ENCODE peak calls at places on chromosomes 5 and 9, in seven cellular contexts. One of them, this sample, is unnamed.

GRCh38 chr5:172274951-172275753 is 8.4 kb downstream of the UBTD2 start:
- DNase-seq in EL: peak; percentile 21
- DNase-seq in nucleus accumbens: no peak
- DNase-seq in stimulated activated CD4-positive, alpha-beta T cell treated with anti-CD3 and anti-CD28 coated beads, Interleukin-4, amount 100 ng/mL, for 24 hours: peak; percentile 83
- DNase-seq in AG09309: no peak
- DNase-seq in fibroblast of lung: no peak
- DNase-seq in CD4-positive, alpha-beta memory T cell: peak; percentile 21
- DNase-seq in this sample: peak; percentile 39

GRCh38 chr5:113214606-113215323 is 220.0 kb downstream of the TSSK1B start:
- DNase-seq in EL: no peak
- DNase-seq in nucleus accumbens: no peak
- DNase-seq in stimulated activated CD4-positive, alpha-beta T cell treated with anti-CD3 and anti-CD28 coated beads, Interleukin-4, amount 100 ng/mL, for 24 hours: no peak
- DNase-seq in AG09309: no peak
- DNase-seq in fibroblast of lung: no peak
- DNase-seq in CD4-positive, alpha-beta memory T cell: no peak
- DNase-seq in this sample: no peak

GRCh38 chr5:9156282-9156681 is 389.6 kb downstream of the SEMA5A start:
- DNase-seq in EL: peak; percentile 79
- DNase-seq in nucleus accumbens: no peak
- DNase-seq in stimulated activated CD4-positive, alpha-beta T cell treated with anti-CD3 and anti-CD28 coated beads, Interleukin-4, amount 100 ng/mL, for 24 hours: no peak
- DNase-seq in AG09309: peak; percentile 54
- DNase-seq in fibroblast of lung: peak; percentile 72
- DNase-seq in CD4-positive, alpha-beta memory T cell: no peak
- DNase-seq in this sample: no peak

GRCh38 chr5:97098864-97099454 is 43.5 kb downstream of the LIX1 start:
- DNase-seq in EL: peak; percentile 5
- DNase-seq in nucleus accumbens: no peak
- DNase-seq in stimulated activated CD4-positive, alpha-beta T cell treated with anti-CD3 and anti-CD28 coated beads, Interleukin-4, amount 100 ng/mL, for 24 hours: no peak
- DNase-seq in AG09309: no peak
- DNase-seq in fibroblast of lung: no peak
- DNase-seq in CD4-positive, alpha-beta memory T cell: no peak
- DNase-seq in this sample: no peak

GRCh38 chr9:16726718-16727451 is 143.6 kb downstream of the BNC2 start:
- DNase-seq in EL: peak; percentile 90
- DNase-seq in nucleus accumbens: peak; percentile 23
- DNase-seq in stimulated activated CD4-positive, alpha-beta T cell treated with anti-CD3 and anti-CD28 coated beads, Interleukin-4, amount 100 ng/mL, for 24 hours: no peak
- DNase-seq in AG09309: peak; percentile 64
- DNase-seq in fibroblast of lung: peak; percentile 91
- DNase-seq in CD4-positive, alpha-beta memory T cell: no peak
- DNase-seq in this sample: no peak

GRCh38 chr5:15254607-15255006 is 245.4 kb upstream of the FBXL7 start:
- DNase-seq in EL: no peak
- DNase-seq in nucleus accumbens: no peak
- DNase-seq in stimulated activated CD4-positive, alpha-beta T cell treated with anti-CD3 and anti-CD28 coated beads, Interleukin-4, amount 100 ng/mL, for 24 hours: no peak
- DNase-seq in AG09309: peak; percentile 16
- DNase-seq in fibroblast of lung: peak; percentile 55
- DNase-seq in CD4-positive, alpha-beta memory T cell: no peak
- DNase-seq in this sample: no peak

GRCh38 chr5:134436523-134437339 is 25.1 kb upstream of the CDKN2AIPNL start:
- DNase-seq in EL: peak; percentile 89
- DNase-seq in nucleus accumbens: no peak
- DNase-seq in stimulated activated CD4-positive, alpha-beta T cell treated with anti-CD3 and anti-CD28 coated beads, Interleukin-4, amount 100 ng/mL, for 24 hours: peak; percentile 37
- DNase-seq in AG09309: peak; percentile 84
- DNase-seq in fibroblast of lung: peak; percentile 85
- DNase-seq in CD4-positive, alpha-beta memory T cell: peak; percentile 62
- DNase-seq in this sample: peak; percentile 76

GRCh38 chr5:55597014-55597981 is 62.5 kb upstream of the PLPP1 start:
- DNase-seq in EL: peak; percentile 83
- DNase-seq in nucleus accumbens: no peak
- DNase-seq in stimulated activated CD4-positive, alpha-beta T cell treated with anti-CD3 and anti-CD28 coated beads, Interleukin-4, amount 100 ng/mL, for 24 hours: no peak
- DNase-seq in AG09309: no peak
- DNase-seq in fibroblast of lung: peak; percentile 78
- DNase-seq in CD4-positive, alpha-beta memory T cell: no peak
- DNase-seq in this sample: no peak

GRCh38 chr5:964821-965220 is 43.8 kb upstream of the NKD2 start:
- DNase-seq in EL: no peak
- DNase-seq in nucleus accumbens: no peak
- DNase-seq in stimulated activated CD4-positive, alpha-beta T cell treated with anti-CD3 and anti-CD28 coated beads, Interleukin-4, amount 100 ng/mL, for 24 hours: no peak
- DNase-seq in AG09309: no peak
- DNase-seq in fibroblast of lung: no peak
- DNase-seq in CD4-positive, alpha-beta memory T cell: no peak
- DNase-seq in this sample: no peak

GRCh38 chr5:111930905-111931461 is 174.0 kb upstream of the NREP start:
- DNase-seq in EL: peak; percentile 82
- DNase-seq in nucleus accumbens: no peak
- DNase-seq in stimulated activated CD4-positive, alpha-beta T cell treated with anti-CD3 and anti-CD28 coated beads, Interleukin-4, amount 100 ng/mL, for 24 hours: no peak
- DNase-seq in AG09309: peak; percentile 40
- DNase-seq in fibroblast of lung: no peak
- DNase-seq in CD4-positive, alpha-beta memory T cell: no peak
- DNase-seq in this sample: no peak

GRCh38 chr5:173677125-173677672 is 60.7 kb upstream of the BOD1 start:
- DNase-seq in EL: no peak
- DNase-seq in nucleus accumbens: no peak
- DNase-seq in stimulated activated CD4-positive, alpha-beta T cell treated with anti-CD3 and anti-CD28 coated beads, Interleukin-4, amount 100 ng/mL, for 24 hours: no peak
- DNase-seq in AG09309: no peak
- DNase-seq in fibroblast of lung: no peak
- DNase-seq in CD4-positive, alpha-beta memory T cell: no peak
- DNase-seq in this sample: no peak

GRCh38 chr5:137292461-137293025 is 206.6 kb downstream of the SPOCK1 start:
- DNase-seq in EL: no peak
- DNase-seq in nucleus accumbens: no peak
- DNase-seq in stimulated activated CD4-positive, alpha-beta T cell treated with anti-CD3 and anti-CD28 coated beads, Interleukin-4, amount 100 ng/mL, for 24 hours: no peak
- DNase-seq in AG09309: no peak
- DNase-seq in fibroblast of lung: no peak
- DNase-seq in CD4-positive, alpha-beta memory T cell: no peak
- DNase-seq in this sample: no peak

GRCh38 chr5:76351577-76351976 is 51.5 kb upstream of the IQGAP2 start:
- DNase-seq in EL: no peak
- DNase-seq in nucleus accumbens: no peak
- DNase-seq in stimulated activated CD4-positive, alpha-beta T cell treated with anti-CD3 and anti-CD28 coated beads, Interleukin-4, amount 100 ng/mL, for 24 hours: no peak
- DNase-seq in AG09309: no peak
- DNase-seq in fibroblast of lung: no peak
- DNase-seq in CD4-positive, alpha-beta memory T cell: no peak
- DNase-seq in this sample: no peak

GRCh38 chr9:98732801-98733200 is 24.1 kb upstream of the GABBR2 start:
- DNase-seq in EL: no peak
- DNase-seq in nucleus accumbens: no peak
- DNase-seq in stimulated activated CD4-positive, alpha-beta T cell treated with anti-CD3 and anti-CD28 coated beads, Interleukin-4, amount 100 ng/mL, for 24 hours: no peak
- DNase-seq in AG09309: no peak
- DNase-seq in fibroblast of lung: no peak
- DNase-seq in CD4-positive, alpha-beta memory T cell: no peak
- DNase-seq in this sample: no peak

GRCh38 chr9:134600836-134601638 is 40.6 kb upstream of the COL5A1 start:
- DNase-seq in EL: no peak
- DNase-seq in nucleus accumbens: no peak
- DNase-seq in stimulated activated CD4-positive, alpha-beta T cell treated with anti-CD3 and anti-CD28 coated beads, Interleukin-4, amount 100 ng/mL, for 24 hours: no peak
- DNase-seq in AG09309: no peak
- DNase-seq in fibroblast of lung: no peak
- DNase-seq in CD4-positive, alpha-beta memory T cell: no peak
- DNase-seq in this sample: no peak

GRCh38 chr5:159549046-159549445 is 218.8 kb upstream of the IL12B start:
- DNase-seq in EL: no peak
- DNase-seq in nucleus accumbens: no peak
- DNase-seq in stimulated activated CD4-positive, alpha-beta T cell treated with anti-CD3 and anti-CD28 coated beads, Interleukin-4, amount 100 ng/mL, for 24 hours: no peak
- DNase-seq in AG09309: no peak
- DNase-seq in fibroblast of lung: no peak
- DNase-seq in CD4-positive, alpha-beta memory T cell: no peak
- DNase-seq in this sample: no peak

GRCh38 chr5:132003982-132004381 is 7.5 kb downstream of the ACSL6 start:
- DNase-seq in EL: no peak
- DNase-seq in nucleus accumbens: peak; percentile 51
- DNase-seq in stimulated activated CD4-positive, alpha-beta T cell treated with anti-CD3 and anti-CD28 coated beads, Interleukin-4, amount 100 ng/mL, for 24 hours: no peak
- DNase-seq in AG09309: no peak
- DNase-seq in fibroblast of lung: no peak
- DNase-seq in CD4-positive, alpha-beta memory T cell: no peak
- DNase-seq in this sample: no peak

GRCh38 chr9:129252937-129253819 is 75.1 kb upstream of the IER5L start:
- DNase-seq in EL: no peak
- DNase-seq in nucleus accumbens: peak; percentile 43
- DNase-seq in stimulated activated CD4-positive, alpha-beta T cell treated with anti-CD3 and anti-CD28 coated beads, Interleukin-4, amount 100 ng/mL, for 24 hours: no peak
- DNase-seq in AG09309: no peak
- DNase-seq in fibroblast of lung: no peak
- DNase-seq in CD4-positive, alpha-beta memory T cell: no peak
- DNase-seq in this sample: peak; percentile 18

GRCh38 chr5:105088961-105089360 is 1526.4 kb upstream of the NUDT12 start:
- DNase-seq in EL: no peak
- DNase-seq in nucleus accumbens: no peak
- DNase-seq in stimulated activated CD4-positive, alpha-beta T cell treated with anti-CD3 and anti-CD28 coated beads, Interleukin-4, amount 100 ng/mL, for 24 hours: no peak
- DNase-seq in AG09309: no peak
- DNase-seq in fibroblast of lung: no peak
- DNase-seq in CD4-positive, alpha-beta memory T cell: no peak
- DNase-seq in this sample: no peak

GRCh38 chr9:22052376-22052945 is 43.4 kb upstream of the CDKN2B start:
- DNase-seq in EL: peak; percentile 99
- DNase-seq in nucleus accumbens: no peak
- DNase-seq in stimulated activated CD4-positive, alpha-beta T cell treated with anti-CD3 and anti-CD28 coated beads, Interleukin-4, amount 100 ng/mL, for 24 hours: peak; percentile 68
- DNase-seq in AG09309: peak; percentile 77
- DNase-seq in fibroblast of lung: peak; percentile 94
- DNase-seq in CD4-positive, alpha-beta memory T cell: no peak
- DNase-seq in this sample: peak; percentile 34

GRCh38 chr5:140348104-140348503 is 1.7 kb upstream of the HBEGF start:
- DNase-seq in EL: no peak
- DNase-seq in nucleus accumbens: no peak
- DNase-seq in stimulated activated CD4-positive, alpha-beta T cell treated with anti-CD3 and anti-CD28 coated beads, Interleukin-4, amount 100 ng/mL, for 24 hours: no peak
- DNase-seq in AG09309: no peak
- DNase-seq in fibroblast of lung: no peak
- DNase-seq in CD4-positive, alpha-beta memory T cell: no peak
- DNase-seq in this sample: no peak

GRCh38 chr9:3516667-3517330 is 9.0 kb downstream of the RFX3 start:
- DNase-seq in EL: no peak
- DNase-seq in nucleus accumbens: no peak
- DNase-seq in stimulated activated CD4-positive, alpha-beta T cell treated with anti-CD3 and anti-CD28 coated beads, Interleukin-4, amount 100 ng/mL, for 24 hours: no peak
- DNase-seq in AG09309: no peak
- DNase-seq in fibroblast of lung: no peak
- DNase-seq in CD4-positive, alpha-beta memory T cell: no peak
- DNase-seq in this sample: no peak

GRCh38 chr9:36877239-36877638 is 156.8 kb downstream of the PAX5 start:
- DNase-seq in EL: no peak
- DNase-seq in nucleus accumbens: no peak
- DNase-seq in stimulated activated CD4-positive, alpha-beta T cell treated with anti-CD3 and anti-CD28 coated beads, Interleukin-4, amount 100 ng/mL, for 24 hours: no peak
- DNase-seq in AG09309: no peak
- DNase-seq in fibroblast of lung: no peak
- DNase-seq in CD4-positive, alpha-beta memory T cell: no peak
- DNase-seq in this sample: no peak

GRCh38 chr9:89160797-89161196 is 17.8 kb downstream of the SHC3 start:
- DNase-seq in EL: no peak
- DNase-seq in nucleus accumbens: no peak
- DNase-seq in stimulated activated CD4-positive, alpha-beta T cell treated with anti-CD3 and anti-CD28 coated beads, Interleukin-4, amount 100 ng/mL, for 24 hours: no peak
- DNase-seq in AG09309: no peak
- DNase-seq in fibroblast of lung: no peak
- DNase-seq in CD4-positive, alpha-beta memory T cell: no peak
- DNase-seq in this sample: no peak

GRCh38 chr5:135887447-135887864 is 8.2 kb downstream of the IL9 start:
- DNase-seq in EL: peak; percentile 65
- DNase-seq in nucleus accumbens: no peak
- DNase-seq in stimulated activated CD4-positive, alpha-beta T cell treated with anti-CD3 and anti-CD28 coated beads, Interleukin-4, amount 100 ng/mL, for 24 hours: peak; percentile 65
- DNase-seq in AG09309: peak; percentile 5
- DNase-seq in fibroblast of lung: peak; percentile 68
- DNase-seq in CD4-positive, alpha-beta memory T cell: peak; percentile 70
- DNase-seq in this sample: peak; percentile 74

GRCh38 chr5:147481857-147482256 is 28.0 kb downstream of the DPYSL3 start:
- DNase-seq in EL: peak; percentile 72
- DNase-seq in nucleus accumbens: no peak
- DNase-seq in stimulated activated CD4-positive, alpha-beta T cell treated with anti-CD3 and anti-CD28 coated beads, Interleukin-4, amount 100 ng/mL, for 24 hours: no peak
- DNase-seq in AG09309: no peak
- DNase-seq in fibroblast of lung: peak; percentile 60
- DNase-seq in CD4-positive, alpha-beta memory T cell: no peak
- DNase-seq in this sample: no peak

GRCh38 chr9:108184941-108185340 is 670.8 kb downstream of the ACTL7B start:
- DNase-seq in EL: peak; percentile 69
- DNase-seq in nucleus accumbens: no peak
- DNase-seq in stimulated activated CD4-positive, alpha-beta T cell treated with anti-CD3 and anti-CD28 coated beads, Interleukin-4, amount 100 ng/mL, for 24 hours: no peak
- DNase-seq in AG09309: peak; percentile 10
- DNase-seq in fibroblast of lung: no peak
- DNase-seq in CD4-positive, alpha-beta memory T cell: no peak
- DNase-seq in this sample: no peak

GRCh38 chr5:132782101-132782500 is 5.1 kb upstream of the SEPTIN8 start:
- DNase-seq in EL: peak; percentile 80
- DNase-seq in nucleus accumbens: no peak
- DNase-seq in stimulated activated CD4-positive, alpha-beta T cell treated with anti-CD3 and anti-CD28 coated beads, Interleukin-4, amount 100 ng/mL, for 24 hours: no peak
- DNase-seq in AG09309: no peak
- DNase-seq in fibroblast of lung: peak; percentile 25
- DNase-seq in CD4-positive, alpha-beta memory T cell: no peak
- DNase-seq in this sample: no peak

GRCh38 chr5:56303511-56303910 is 70.4 kb upstream of the ANKRD55 start:
- DNase-seq in EL: no peak
- DNase-seq in nucleus accumbens: no peak
- DNase-seq in stimulated activated CD4-positive, alpha-beta T cell treated with anti-CD3 and anti-CD28 coated beads, Interleukin-4, amount 100 ng/mL, for 24 hours: no peak
- DNase-seq in AG09309: no peak
- DNase-seq in fibroblast of lung: no peak
- DNase-seq in CD4-positive, alpha-beta memory T cell: no peak
- DNase-seq in this sample: no peak

GRCh38 chr5:169811023-169811422 is 169.3 kb downstream of the INSYN2B start:
- DNase-seq in EL: no peak
- DNase-seq in nucleus accumbens: no peak
- DNase-seq in stimulated activated CD4-positive, alpha-beta T cell treated with anti-CD3 and anti-CD28 coated beads, Interleukin-4, amount 100 ng/mL, for 24 hours: no peak
- DNase-seq in AG09309: no peak
- DNase-seq in fibroblast of lung: no peak
- DNase-seq in CD4-positive, alpha-beta memory T cell: no peak
- DNase-seq in this sample: no peak

GRCh38 chr9:72465602-72466001 is 55.8 kb upstream of the TMC1 start:
- DNase-seq in EL: no peak
- DNase-seq in nucleus accumbens: no peak
- DNase-seq in stimulated activated CD4-positive, alpha-beta T cell treated with anti-CD3 and anti-CD28 coated beads, Interleukin-4, amount 100 ng/mL, for 24 hours: no peak
- DNase-seq in AG09309: no peak
- DNase-seq in fibroblast of lung: no peak
- DNase-seq in CD4-positive, alpha-beta memory T cell: no peak
- DNase-seq in this sample: no peak

GRCh38 chr5:168607946-168608345 is 28.8 kb upstream of the PANK3 start:
- DNase-seq in EL: no peak
- DNase-seq in nucleus accumbens: no peak
- DNase-seq in stimulated activated CD4-positive, alpha-beta T cell treated with anti-CD3 and anti-CD28 coated beads, Interleukin-4, amount 100 ng/mL, for 24 hours: peak; percentile 22
- DNase-seq in AG09309: no peak
- DNase-seq in fibroblast of lung: no peak
- DNase-seq in CD4-positive, alpha-beta memory T cell: no peak
- DNase-seq in this sample: no peak

GRCh38 chr9:88514247-88514646 is 20.7 kb upstream of the NXNL2 start:
- DNase-seq in EL: no peak
- DNase-seq in nucleus accumbens: no peak
- DNase-seq in stimulated activated CD4-positive, alpha-beta T cell treated with anti-CD3 and anti-CD28 coated beads, Interleukin-4, amount 100 ng/mL, for 24 hours: no peak
- DNase-seq in AG09309: no peak
- DNase-seq in fibroblast of lung: no peak
- DNase-seq in CD4-positive, alpha-beta memory T cell: no peak
- DNase-seq in this sample: no peak

GRCh38 chr5:134570886-134571285 is 45.4 kb downstream of the JADE2 start:
- DNase-seq in EL: no peak
- DNase-seq in nucleus accumbens: no peak
- DNase-seq in stimulated activated CD4-positive, alpha-beta T cell treated with anti-CD3 and anti-CD28 coated beads, Interleukin-4, amount 100 ng/mL, for 24 hours: no peak
- DNase-seq in AG09309: no peak
- DNase-seq in fibroblast of lung: no peak
- DNase-seq in CD4-positive, alpha-beta memory T cell: no peak
- DNase-seq in this sample: no peak

This sample was measured in activated naive CD4-positive, alpha-beta T cell treated with anti-CD3 and anti-CD28 coated beads, Interleukin-2, amount 10 ng/mL, durations not matched to agents 7 days and 5 days.